ENCODE peak calls at places on chromosomes 4 and X, in eight cellular contexts. J is HL-60; Y is posterior cingulate gyrus; H is SJSA1; P is NCI-H2081 treated with DMSO at 0.1 percent for 48 hours; B is right cardiac atrium; U is T47D; M is stimulated activated CD8-positive, alpha-beta memory T cell treated with anti-CD3 and anti-CD28 coated beads, Interleukin-12 subunit alpha, Interleukin-12 subunit beta, amount 100 ng/mL, for 4 hours. A is an unnamed sample.

GRCh38 chr4:143514432-143514831 is 930 bp downstream of the SMARCA5 start:
- DNase-seq in J (no peak), Y (peak; percentile 38), U (peak; percentile 23), H (peak; percentile 53), M (no peak), B (peak; percentile 75), P (peak; percentile 0), A (no peak)

GRCh38 chr4:125352521-125352920 is 37.8 kb downstream of the FAT4 start:
- DNase-seq in J (no peak), P (no peak), Y (no peak), M (no peak), H (no peak), U (no peak), B (no peak), A (no peak)

GRCh38 chr4:160810415-160810814 is 1353.4 kb downstream of the FSTL5 start:
- DNase-seq in Y (no peak), U (no peak), J (no peak), M (no peak), B (no peak), P (no peak), H (no peak), A (no peak)

GRCh38 chr4:83629945-83630684 is 94.2 kb downstream of the GPAT3 start:
- DNase-seq in Y (no peak), B (no peak), J (peak; percentile 94), U (no peak), P (no peak), H (peak; percentile 11), M (no peak), A (peak; percentile 84)

GRCh38 chr4:73222466-73223257 is 35.9 kb downstream of the ANKRD17 start:
- DNase-seq in J (peak; percentile 56), P (peak; percentile 73), M (peak; percentile 8), U (peak; percentile 89), Y (peak; percentile 42), B (no peak), H (peak; percentile 77), A (no peak)

GRCh38 chrX:45824471-45824870 is 623.8 kb upstream of the DIPK2B start:
- DNase-seq in B (no peak), M (peak; percentile 23), P (no peak), U (peak; percentile 71), H (peak; percentile 63), J (no peak), Y (no peak), A (no peak)

GRCh38 chr4:74357965-74358364 is 7.0 kb upstream of the EREG start:
- DNase-seq in U (no peak), H (no peak), P (no peak), J (no peak), M (no peak), Y (no peak), B (no peak), A (no peak)

GRCh38 chr4:179465131-179465797 is 2023.0 kb upstream of the AGA start:
- DNase-seq in Y (no peak), H (no peak), J (peak; percentile 15), U (peak; percentile 14), P (no peak), B (no peak), M (no peak), A (no peak)

GRCh38 chr4:144591401-144591800 is 54.6 kb upstream of the HHIP start:
- DNase-seq in M (no peak), J (no peak), B (no peak), U (peak; percentile 51), Y (no peak), H (peak; percentile 19), P (no peak), A (no peak)

GRCh38 chr4:87260477-87260876 is 40.1 kb upstream of the KLHL8 start:
- DNase-seq in U (no peak), P (no peak), H (no peak), Y (no peak), B (no peak), M (no peak), J (no peak), A (no peak)

A was measured in cardiac septum.